ENCODE peak calls at places on chromosomes 4 and X, in six cellular contexts. S, A, X, R, C and E are unnamed samples.

GRCh38 chr4:113300384-113301011 is 251.0 kb downstream of the ANK2 start:
- DNase-seq in S (no peak), R (no peak), X (peak), C (peak), A (no peak), E (no peak)

GRCh38 chr4:38179690-38180299 is 219.6 kb downstream of the PTTG2 start:
- DNase-seq in X (peak), R (peak), S (peak), C (no peak), A (peak), E (peak)

GRCh38 chr4:98510757-98511517 is 147.5 kb downstream of the TSPAN5 start:
- DNase-seq in R (no peak), A (no peak), X (peak), S (no peak), C (no peak), E (no peak)

GRCh38 chr4:6492861-6493667 is 20.6 kb upstream of the PPP2R2C start:
- DNase-seq in C (no peak), A (no peak), R (no peak), S (no peak), X (no peak), E (no peak)

GRCh38 chrX:78658851-78659744 is at the start of gene RTL3:
- DNase-seq in S (no peak), A (no peak), X (peak), R (no peak), C (no peak), E (no peak)

GRCh38 chr4:25377572-25377882 is 464 bp downstream of the ANAPC4 start:
- DNase-seq in S (no peak), X (no peak), R (no peak), A (no peak), C (no peak), E (no peak)

GRCh38 chr4:7734651-7735260 is 204.9 kb downstream of the AFAP1 start:
- DNase-seq in C (no peak), S (no peak), X (no peak), R (no peak), A (no peak), E (no peak)

GRCh38 chr4:70737006-70737405 is 15.2 kb downstream of the RUFY3 start:
- DNase-seq in S (no peak), R (no peak), C (no peak), A (no peak), X (no peak), E (no peak)

GRCh38 chrX:110170029-110170428 is 147.9 kb downstream of the AMMECR1 start:
- DNase-seq in C (no peak), A (no peak), X (no peak), R (no peak), S (no peak), E (no peak)

GRCh38 chr4:86924805-86925204 is 10.0 kb upstream of the AFF1 start:
- DNase-seq in C (no peak), R (no peak), S (no peak), X (peak), A (no peak), E (no peak)

GRCh38 chr4:168723020-168723419 is 226.2 kb downstream of the PALLD start:
- DNase-seq in S (no peak), C (no peak), X (peak), R (no peak), A (no peak), E (no peak)

GRCh38 chr4:69984030-69984443 is 11.7 kb upstream of the STATH start:
- DNase-seq in X (no peak), R (no peak), C (no peak), A (no peak), S (no peak), E (no peak)

GRCh38 chr4:88104902-88105610 is 53.4 kb downstream of the ABCG2 start:
- DNase-seq in A (no peak), C (no peak), R (no peak), X (peak), S (no peak), E (no peak)

GRCh38 chr4:105145059-105145912 is 1.4 kb upstream of the TET2 start:
- DNase-seq in X (no peak), R (peak), C (no peak), A (no peak), S (no peak), E (no peak)

GRCh38 chr4:99591757-99592156 is 17.1 kb downstream of the MTTP start:
- DNase-seq in C (no peak), S (no peak), X (no peak), R (no peak), A (no peak), E (no peak)

GRCh38 chr4:114087596-114088230 is 108.3 kb upstream of the ARSJ start:
- DNase-seq in A (no peak), S (no peak), R (no peak), C (no peak), X (peak), E (no peak)

GRCh38 chr4:75781328-75781727 is 57.0 kb downstream of the USO1 start:
- DNase-seq in A (no peak), R (no peak), S (no peak), X (peak), C (no peak), E (no peak)

GRCh38 chr4:11608992-11609391 is 180.3 kb upstream of the HS3ST1 start:
- DNase-seq in C (no peak), R (no peak), X (no peak), S (no peak), A (no peak), E (no peak)

DNA sequence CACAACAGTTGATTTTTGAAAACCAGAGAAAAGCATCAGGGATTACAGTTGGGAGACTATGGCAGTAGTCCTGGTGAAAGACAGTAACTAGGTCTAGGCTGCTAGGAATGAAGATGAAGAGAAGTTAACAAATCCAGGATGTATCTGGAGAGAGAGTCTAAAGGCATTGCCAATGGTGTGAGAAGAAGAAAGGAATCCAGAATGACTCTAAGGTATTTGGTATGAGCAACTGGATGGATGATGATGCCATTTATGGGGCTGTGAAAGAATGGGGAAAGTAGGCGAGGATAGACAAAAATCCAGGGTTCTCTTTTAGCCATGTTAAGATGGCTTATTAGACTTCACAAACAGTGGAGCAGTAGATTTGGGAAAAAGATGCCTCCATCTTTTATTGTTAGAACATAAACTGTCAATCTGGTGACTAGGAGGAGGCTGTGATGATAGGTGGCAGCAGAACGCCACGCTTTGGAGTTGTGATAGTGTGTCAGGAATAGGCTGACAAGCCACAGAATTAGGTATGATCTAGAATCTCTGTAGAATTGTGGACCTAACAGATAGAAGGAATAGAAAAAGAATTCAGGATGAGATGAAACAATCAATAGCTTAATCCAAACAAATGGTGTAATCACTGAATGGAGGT is 27.3 kb upstream of the JADE1 start:
- DNase-seq in R (no peak), C (peak), X (peak), S (no peak), A (peak), E (no peak)
- TF ChIP-seq CTCF in R (no peak), C (peak), X (no peak), S (no peak), A (no peak), E (no peak)

DNA sequence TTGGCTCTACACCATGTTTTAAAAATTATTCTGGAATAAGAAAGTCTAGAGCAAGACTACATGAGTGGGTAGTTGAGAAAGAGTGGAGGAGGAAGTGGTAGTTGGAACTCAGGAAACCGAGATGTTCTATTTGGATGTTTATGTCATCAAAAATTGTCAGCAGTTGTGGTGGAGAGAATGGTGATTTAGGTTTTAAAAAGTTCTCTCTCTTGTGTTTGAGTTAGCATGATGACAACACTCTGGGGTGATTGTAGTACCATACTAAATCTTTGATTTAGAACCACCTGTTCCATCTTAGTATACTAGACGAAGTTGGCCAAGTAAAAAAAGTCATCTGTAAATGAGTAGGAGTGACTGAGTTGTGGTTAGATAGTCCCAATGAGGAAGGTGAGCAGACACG is 40.7 kb downstream of the KLHL2 start:
- DNase-seq in R (peak), C (no peak), A (no peak), S (no peak), X (no peak), E (no peak)
- TF ChIP-seq CTCF in R (no peak), C (no peak), A (no peak), S (no peak), X (no peak), E (no peak)

GRCh38 chr4:31727030-31727429 is 1006.9 kb downstream of the PCDH7 start:
- DNase-seq in R (no peak), X (no peak), C (no peak), S (no peak), A (no peak), E (no peak)
- TF ChIP-seq CTCF in R (no peak), X (no peak), C (no peak), S (no peak), A (no peak), E (no peak)

DNA sequence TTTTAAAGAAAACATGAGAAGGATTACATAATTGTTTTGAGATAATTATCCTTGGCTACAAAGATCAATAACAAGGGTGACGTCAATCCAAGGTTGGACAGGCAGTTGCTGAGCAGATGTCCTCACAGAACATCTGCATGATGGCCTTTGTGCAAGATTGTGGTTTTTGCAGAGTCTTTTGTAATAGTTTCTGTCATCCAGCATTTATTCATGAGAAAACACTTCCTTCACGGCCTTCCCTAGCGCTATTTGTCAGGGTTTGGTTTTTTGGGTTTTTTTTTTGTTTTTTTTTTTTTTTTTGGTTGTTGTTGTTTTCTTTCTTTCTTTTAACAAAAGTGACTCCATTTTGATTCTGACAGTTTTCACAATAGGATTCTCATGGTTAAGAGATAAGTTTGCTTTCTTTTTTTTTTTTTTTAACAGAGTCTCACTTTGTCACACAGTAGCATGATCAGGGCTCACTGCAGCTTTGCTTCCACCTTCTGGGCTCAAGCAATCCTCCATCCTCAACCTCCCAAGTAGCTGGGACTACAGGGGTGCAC is 31.5 kb upstream of the ELF2 start:
- DNase-seq in R (peak), C (no peak), S (no peak), X (peak), A (no peak), E (no peak)
- TF ChIP-seq CTCF in R (no peak), C (no peak), S (no peak), X (no peak), A (no peak), E (no peak)

GRCh38 chr4:1277667-1278335 is 11.9 kb upstream of the MAEA start:
- DNase-seq in A (no peak), C (no peak), S (no peak), R (no peak), X (no peak), E (no peak)
- TF ChIP-seq CTCF in A (no peak), C (peak), S (no peak), R (no peak), X (peak), E (no peak)

GRCh38 chrX:38935561-38935960 is 134.3 kb downstream of the MID1IP1 start:
- DNase-seq in C (no peak), X (no peak), R (no peak), S (no peak), A (no peak), E (no peak)
- TF ChIP-seq CTCF in C (no peak), X (no peak), R (no peak), S (no peak), A (no peak), E (no peak)

DNA sequence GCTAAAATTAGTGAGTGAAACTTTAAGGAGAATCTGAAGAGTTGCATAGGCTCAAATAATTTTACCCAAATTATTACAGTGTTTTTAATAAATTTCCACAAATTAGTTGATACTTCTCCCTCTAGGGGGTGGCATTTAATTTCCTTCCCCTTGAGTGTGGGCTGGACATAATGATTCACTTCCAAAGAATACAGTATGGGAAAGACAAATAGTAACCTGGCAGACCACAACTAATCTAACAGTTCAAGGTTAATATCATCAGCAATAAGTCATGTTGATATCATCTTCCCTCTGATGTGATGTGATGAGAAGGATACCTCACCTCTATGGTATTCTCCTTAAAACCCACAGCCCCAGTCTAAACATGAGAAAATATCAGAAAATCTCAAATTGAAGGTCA is 15.5 kb downstream of the PFKFB1 start:
- DNase-seq in C (no peak), S (no peak), X (no peak), R (no peak), A (no peak), E (no peak)
- TF ChIP-seq CTCF in C (no peak), S (no peak), X (no peak), R (no peak), A (no peak), E (no peak)